ENCODE peak calls at places on chromosomes 5 and 9, in ten cellular contexts. N, G, E, W, A, L, X, J, Q and V are unnamed samples. For H3K4me1, the result is how much of the 10 kb centered on the place peaks cover.

GRCh38 chr5:124881333-124881732 is 134.9 kb upstream of the ZNF608 start:
- DNase-seq in Q (no peak), L (no peak), A (no peak), G (no peak), E (no peak), J (no peak), X (no peak), W (no peak), N (no peak), V (no peak)

GRCh38 chr9:91421022-91421765 is 2.4 kb downstream of the NFIL3 start:
- DNase-seq in X (no peak), A (peak), W (peak), G (peak), J (peak), N (peak), L (no peak), Q (peak), E (peak), V (no peak)

GRCh38 chr9:89247431-89248370 is 63.3 kb upstream of the CKS2 start:
- DNase-seq in N (no peak), G (peak), X (no peak), A (no peak), E (no peak), W (no peak), L (no peak), J (no peak), Q (no peak), V (no peak)

GRCh38 chr9:121788686-121789366 is 137.4 kb downstream of the DAB2IP start:
- DNase-seq in Q (no peak), J (no peak), L (no peak), W (no peak), E (no peak), G (no peak), A (no peak), N (no peak), X (no peak), V (peak)

GRCh38 chr9:134598884-134599245 is 42.7 kb upstream of the COL5A1 start:
- DNase-seq in Q (no peak), J (no peak), G (no peak), N (no peak), L (no peak), W (no peak), E (no peak), A (no peak), X (peak), V (no peak)

GRCh38 chr9:135515083-135515511 is 6.1 kb upstream of the LCN1 start:
- DNase-seq in E (no peak), N (peak), G (no peak), X (no peak), J (no peak), W (no peak), Q (no peak), L (no peak), A (peak), V (no peak)

GRCh38 chr9:117412006-117412715 is 2.7 kb downstream of the ASTN2 start:
- DNase-seq in E (no peak), A (no peak), W (no peak), J (peak), X (no peak), G (no peak), Q (no peak), N (no peak), L (no peak), V (no peak)

GRCh38 chr5:170640731-170641588 is 137.1 kb downstream of the KCNIP1 start:
- DNase-seq in Q (no peak), W (no peak), A (no peak), G (no peak), L (no peak), E (no peak), N (no peak), X (no peak), J (no peak), V (no peak)

GRCh38 chr5:176466245-176466871 is 18.2 kb downstream of the FAF2 start:
- DNase-seq in Q (no peak), E (no peak), A (no peak), X (no peak), J (no peak), L (no peak), W (no peak), G (peak), N (no peak), V (peak)

GRCh38 chr9:127204771-127205470 is 59.7 kb upstream of the GARNL3 start:
- DNase-seq in X (no peak), Q (no peak), A (no peak), W (no peak), N (peak), G (peak), L (no peak), E (no peak), J (peak), V (no peak)

GRCh38 chr5:125160787-125161502 is 414.5 kb upstream of the ZNF608 start:
- DNase-seq in G (peak), Q (peak), L (no peak), J (no peak), X (no peak), E (no peak), A (no peak), W (no peak), N (no peak), V (no peak)

GRCh38 chr5:626850-627249 is 14.7 kb downstream of the CEP72 start:
- DNase-seq in J (no peak), L (no peak), X (no peak), N (no peak), Q (no peak), A (no peak), E (no peak), G (no peak), W (no peak), V (no peak)
- TF ChIP-seq CTCF in J (no peak), L (no peak), X (no peak), N (no peak), Q (no peak), A (no peak), E (no peak), G (no peak), W (no peak), V (no peak)

GRCh38 chr5:169637085-169637855 is at the start of gene DOCK2:
- DNase-seq in G (no peak), X (no peak), N (peak), E (no peak), L (peak), Q (peak), W (no peak), A (peak), J (no peak), V (no peak)
- H3K4me3 ChIP-seq in G (no peak), X (peak), N (no peak), E (no peak), L (peak), Q (peak), W (no peak), A (peak), J (no peak), V (no peak)

DNA sequence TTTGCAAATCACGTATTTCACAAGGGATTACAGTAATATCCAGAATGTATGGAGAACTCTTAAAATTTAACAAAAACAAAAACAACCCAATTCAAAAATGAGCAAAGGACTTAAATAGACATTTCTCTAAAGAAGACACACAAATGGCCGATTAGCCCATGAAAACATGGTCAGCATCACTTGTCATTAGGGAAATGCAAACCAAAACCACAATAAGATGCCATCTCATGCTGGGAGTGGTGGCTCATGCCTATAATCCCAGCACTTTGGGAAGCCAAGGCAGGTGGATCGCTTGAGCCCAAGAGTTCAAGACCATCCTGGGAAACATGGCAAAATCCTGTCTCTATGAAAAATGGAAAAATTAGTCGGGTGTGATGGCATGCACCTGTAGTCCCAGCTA is 120.2 kb downstream of the SUSD1 start:
- DNase-seq in X (no peak), W (no peak), Q (no peak), L (no peak), N (no peak), A (no peak), J (no peak), E (no peak), G (no peak), V (no peak)
- H3K4me1 ChIP-seq in X (under half), W (under half), Q (under half), L (under half), N (under half), A (under half), J (under half), E (under half), G (under half), V (under half)

GRCh38 chr9:14306672-14307646 is 7.0 kb downstream of the NFIB start:
- DNase-seq in W (no peak), J (no peak), N (no peak), A (no peak), Q (no peak), E (no peak), L (no peak), G (no peak), X (no peak), V (no peak)
- TF ChIP-seq CTCF in W (no peak), J (no peak), N (no peak), A (no peak), Q (no peak), E (no peak), L (no peak), G (no peak), X (no peak), V (no peak)

GRCh38 chr5:180206993-180207392 is 2.0 kb downstream of the RASGEF1C start:
- DNase-seq in X (no peak), E (no peak), A (no peak), L (no peak), Q (no peak), G (no peak), W (no peak), J (no peak), N (no peak), V (no peak)

GRCh38 chr5:180207593-180207992 is 1.4 kb downstream of the RASGEF1C start:
- DNase-seq in A (peak), W (no peak), J (no peak), L (no peak), E (no peak), N (no peak), X (no peak), G (no peak), Q (no peak), V (no peak)

GRCh38 chr5:180208038-180208434 is 975 bp downstream of the RASGEF1C start:
- DNase-seq in W (no peak), L (no peak), A (peak), G (no peak), X (no peak), Q (no peak), E (no peak), N (no peak), J (no peak), V (no peak)

GRCh38 chr5:180209137-180209581 is at the start of gene RASGEF1C:
- DNase-seq in L (peak), W (peak), X (no peak), J (peak), A (peak), G (peak), Q (peak), E (peak), N (peak), V (no peak)

DNA sequence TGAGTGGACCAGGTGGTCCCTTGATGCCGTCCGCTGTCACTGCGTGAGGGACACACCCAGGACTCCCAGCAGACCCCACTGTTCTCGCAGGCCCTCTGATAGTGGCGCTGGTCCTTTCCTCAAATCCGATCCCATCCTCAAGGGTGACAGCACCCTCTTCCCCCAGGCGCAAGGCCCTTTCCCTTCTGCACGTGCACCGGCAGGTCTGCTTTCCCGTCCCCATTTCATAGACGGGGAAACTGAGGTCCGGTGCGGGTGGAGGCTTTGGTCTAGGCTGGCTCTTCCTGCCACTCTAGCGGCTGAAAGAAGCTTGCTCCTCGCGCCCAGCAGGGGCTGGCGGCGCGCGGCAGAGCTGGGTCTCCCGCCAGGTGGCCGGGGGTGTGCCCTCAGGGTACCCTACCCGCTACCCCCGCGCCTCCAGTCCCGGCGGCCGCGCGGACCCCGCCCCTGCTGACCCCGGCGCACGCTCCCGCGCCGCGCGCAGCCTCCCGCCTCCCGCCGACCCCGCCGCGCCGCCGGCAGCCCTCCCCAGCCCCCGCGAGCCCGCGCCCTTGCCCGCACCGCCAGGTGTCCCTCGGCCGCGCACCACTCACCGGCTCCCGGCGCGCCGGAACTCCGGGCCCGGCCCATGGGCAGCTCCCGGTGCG is 453 bp downstream of the RASGEF1C start:
- DNase-seq in Q (no peak), N (no peak), W (peak), L (no peak), J (peak), G (peak), A (peak), E (no peak), X (no peak), V (no peak)
- H3K4me3 ChIP-seq in Q (peak), N (no peak), W (no peak), L (no peak), J (peak), G (no peak), A (peak), E (peak), X (peak), V (peak)

GRCh38 chr5:177493795-177494355 is 3.5 kb downstream of the PDLIM7 start:
- DNase-seq in J (no peak), L (no peak), E (no peak), N (no peak), W (no peak), Q (no peak), A (no peak), G (no peak), X (no peak), V (no peak)
- H3K4me1 ChIP-seq in J (under half), L (under half), E (under half), N (under half), W (under half), Q (half or more), A (under half), G (under half), X (under half), V (under half)

GRCh38 chr5:164255598-164256213 is 750.3 kb downstream of the MAT2B start:
- DNase-seq in J (no peak), A (no peak), W (no peak), X (no peak), L (no peak), N (no peak), G (no peak), E (no peak), Q (no peak), V (no peak)
- TF ChIP-seq CTCF in J (no peak), A (no peak), W (no peak), X (no peak), L (no peak), N (no peak), G (peak), E (no peak), Q (no peak), V (no peak)

GRCh38 chr9:96026655-96027213 is 151.2 kb downstream of the ERCC6L2 start:
- DNase-seq in X (no peak), A (peak), N (no peak), E (no peak), W (no peak), G (no peak), Q (no peak), J (no peak), L (no peak), V (no peak)
- H3K4me3 ChIP-seq in X (no peak), A (no peak), N (no peak), E (no peak), W (no peak), G (no peak), Q (peak), J (no peak), L (peak), V (no peak)